ENCODE peak calls at places on chromosomes 6 and 20, in ten cellular contexts. E, C, Q, Z, I, U, D, R, X and P are unnamed samples.

GRCh38 chr6:108453601-108454157 is 107.0 kb upstream of the FOXO3 start:
- DNase-seq in E (peak; percentile 96), C (no peak), Q (no peak), Z (no peak), I (peak; percentile 93), U (no peak), D (no peak), R (no peak), X (no peak), P (no peak)

GRCh38 chr20:11140359-11140758 is 466.6 kb upstream of the JAG1 start:
- DNase-seq in E (peak; percentile 97), C (peak; percentile 100), Q (no peak), Z (no peak), I (peak; percentile 94), U (no peak), D (no peak), R (no peak), X (no peak), P (no peak)

GRCh38 chr6:71072508-71072907 is 115.6 kb upstream of the B3GAT2 start:
- DNase-seq in E (peak; percentile 62), C (peak; percentile 10), Q (no peak), Z (no peak), I (peak; percentile 11), U (no peak), D (no peak), R (no peak), X (no peak), P (no peak)

GRCh38 chr6:35603326-35604202 is 85.2 kb downstream of the FKBP5 start:
- DNase-seq in E (peak; percentile 53), C (peak; percentile 60), Q (no peak), Z (no peak), I (no peak), U (no peak), D (no peak), R (no peak), X (no peak), P (no peak)

GRCh38 chr6:168165373-168165772 is 86.4 kb upstream of the FRMD1 start:
- DNase-seq in E (no peak), C (no peak), Q (peak; percentile 72), Z (no peak), I (no peak), U (no peak), D (no peak), R (peak; percentile 13), X (no peak), P (no peak)

GRCh38 chr6:111517965-111518364 is 34.9 kb upstream of the REV3L start:
- DNase-seq in E (no peak), C (no peak), Q (no peak), Z (no peak), I (no peak), U (no peak), D (no peak), R (no peak), X (no peak), P (no peak)

GRCh38 chr20:8786383-8786782 is 282.5 kb upstream of the PLCB4 start:
- DNase-seq in E (no peak), C (no peak), Q (no peak), Z (no peak), I (no peak), U (no peak), D (no peak), R (no peak), X (no peak), P (no peak)

GRCh38 chr20:50838707-50839385 is 44.0 kb downstream of the BCAS4 start:
- DNase-seq in E (no peak), C (peak; percentile 77), Q (no peak), Z (no peak), I (no peak), U (no peak), D (no peak), R (no peak), X (no peak), P (no peak)

GRCh38 chr20:38635721-38636285 is 34.2 kb downstream of the ARHGAP40 start:
- DNase-seq in E (peak; percentile 83), C (peak; percentile 58), Q (no peak), Z (no peak), I (peak; percentile 33), U (no peak), D (no peak), R (no peak), X (no peak), P (no peak)

GRCh38 chr20:16785221-16785620 is 37.1 kb downstream of the OTOR start:
- DNase-seq in E (peak; percentile 56), C (no peak), Q (no peak), Z (no peak), I (peak; percentile 61), U (no peak), D (no peak), R (no peak), X (no peak), P (no peak)

GRCh38 chr20:4637081-4637797 is 84.5 kb upstream of the PRND start:
- DNase-seq in E (no peak), C (peak; percentile 50), Q (no peak), Z (no peak), I (no peak), U (no peak), D (no peak), R (no peak), X (no peak), P (no peak)

GRCh38 chr20:48783533-48784272 is 44.1 kb downstream of the PREX1 start:
- DNase-seq in E (peak; percentile 18), C (no peak), Q (no peak), Z (no peak), I (no peak), U (no peak), D (no peak), R (no peak), X (no peak), P (no peak)

GRCh38 chr6:142408409-142408808 is 106.6 kb downstream of the ADGRG6 start:
- DNase-seq in E (peak; percentile 15), C (no peak), Q (no peak), Z (no peak), I (no peak), U (no peak), D (no peak), R (no peak), X (no peak), P (no peak)
- TF ChIP-seq CTCF in E (peak; percentile 34), C (no peak), Q (no peak), Z (no peak), I (peak; percentile 8), U (no peak), D (no peak), R (no peak), X (no peak), P (no peak)

DNA sequence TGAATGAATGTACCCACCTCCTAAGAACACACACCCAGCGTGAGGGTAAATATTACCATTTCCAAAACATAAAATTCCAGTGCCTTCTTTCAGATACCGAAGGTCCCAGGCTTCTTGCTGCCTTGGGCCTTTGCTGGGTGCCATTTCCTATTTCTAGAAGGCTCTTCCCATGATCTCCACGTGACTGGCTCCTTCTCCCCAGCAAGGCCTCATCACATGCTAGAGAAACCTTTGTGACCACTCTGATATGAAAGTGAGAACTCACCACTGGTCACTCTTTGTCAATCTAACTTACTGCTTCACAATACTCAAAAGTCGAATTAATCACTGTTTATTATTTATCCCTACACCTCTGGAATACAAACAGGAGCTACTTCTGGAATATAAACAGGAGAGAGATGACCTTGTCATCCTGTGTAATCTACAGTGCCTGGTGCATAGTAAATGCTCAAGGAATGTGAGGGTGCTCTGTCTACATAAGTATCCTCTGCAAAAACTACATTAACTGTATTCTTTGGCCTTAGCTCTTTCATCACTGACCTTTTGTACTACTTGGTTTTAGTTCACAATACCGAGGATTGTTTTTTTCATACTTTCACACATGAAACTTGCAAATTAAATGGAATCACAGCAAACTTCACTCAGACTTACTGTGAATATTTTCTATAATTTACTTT is 1.6 kb downstream of the STX7 start:
- DNase-seq in E (peak; percentile 35), C (peak; percentile 8), Q (no peak), Z (no peak), I (no peak), U (peak; percentile 28), D (no peak), R (no peak), X (no peak), P (no peak)
- H3K4me3 ChIP-seq in E (peak overlapping the region; percentile 79), C (no peak overlapping the region), Q (peak overlapping the region; percentile 83), Z (peak overlapping the region; percentile 71), I (peak overlapping the region; percentile 81), U (no peak overlapping the region), D (peak overlapping the region; percentile 80), R (no peak overlapping the region), X (no peak overlapping the region), P (no peak overlapping the region)

GRCh38 chr6:80287112-80287511 is 180.6 kb downstream of the BCKDHB start:
- DNase-seq in E (no peak), C (no peak), Q (no peak), Z (no peak), I (no peak), U (no peak), D (no peak), R (no peak), X (no peak), P (no peak)
- TF ChIP-seq CTCF in E (no peak), C (no peak), Q (no peak), Z (no peak), I (no peak), U (no peak), D (no peak), R (no peak), X (no peak), P (no peak)

GRCh38 chr6:84028350-84028749 is 5.2 kb upstream of the MRAP2 start:
- DNase-seq in E (no peak), C (no peak), Q (no peak), Z (no peak), I (no peak), U (no peak), D (no peak), R (no peak), X (no peak), P (no peak)

GRCh38 chr6:84035484-84035883 is 1.9 kb downstream of the MRAP2 start:
- DNase-seq in E (no peak), C (no peak), Q (no peak), Z (no peak), I (no peak), U (no peak), D (no peak), R (no peak), X (no peak), P (no peak)

GRCh38 chr6:84037425-84038089 is 4.0 kb downstream of the MRAP2 start:
- DNase-seq in E (no peak), C (no peak), Q (no peak), Z (no peak), I (no peak), U (no peak), D (no peak), R (no peak), X (no peak), P (no peak)

DNA sequence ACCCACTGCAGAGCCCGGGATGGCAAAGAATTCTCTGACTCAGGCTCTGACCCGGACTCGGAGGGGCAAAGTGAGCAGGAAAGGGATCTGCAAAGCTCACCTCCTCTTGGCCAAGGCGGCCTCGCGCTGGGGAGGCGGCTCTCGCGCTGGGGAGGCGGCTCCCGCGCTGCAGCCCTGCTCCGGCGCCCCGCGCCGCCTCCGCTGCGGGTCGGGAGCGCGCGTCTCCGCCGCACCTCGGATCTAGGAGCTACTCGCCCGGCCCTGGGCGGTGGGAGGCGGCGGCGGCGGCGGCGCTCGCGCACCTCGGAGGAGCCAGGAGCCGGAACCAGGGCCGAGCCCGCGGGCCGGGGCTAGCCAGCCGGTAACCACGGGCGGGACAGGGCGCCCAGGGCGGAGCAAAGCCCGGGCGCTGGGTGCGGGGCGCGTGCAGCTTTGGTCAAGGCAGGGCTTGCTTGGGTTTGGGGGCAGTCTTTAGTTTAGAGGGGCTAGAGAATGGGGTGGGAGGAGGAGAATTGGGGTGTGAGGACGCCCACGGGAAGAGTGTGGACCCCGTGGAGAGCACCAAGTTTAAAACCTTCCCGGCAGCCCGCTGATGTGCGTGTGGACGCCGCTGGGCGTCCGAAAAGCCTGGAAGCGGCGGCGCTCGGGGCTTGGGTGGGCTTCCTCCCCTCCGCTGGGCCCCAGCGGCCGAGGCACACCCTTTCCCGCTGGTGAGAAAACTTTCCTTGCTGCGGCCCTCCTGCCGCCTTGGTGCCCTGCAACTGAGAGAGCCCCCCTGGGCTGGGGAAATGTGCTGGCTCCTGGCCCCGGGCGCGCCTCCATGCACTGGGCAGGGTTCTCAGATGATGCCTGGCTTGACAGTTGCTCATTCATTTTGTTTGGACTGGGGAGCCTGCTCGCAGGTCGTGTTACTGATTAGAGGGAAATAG is at the start of gene MRAP2:
- DNase-seq in E (peak; percentile 23), C (no peak), Q (no peak), Z (no peak), I (peak; percentile 3), U (peak; percentile 18), D (no peak), R (peak; percentile 31), X (peak; percentile 65), P (no peak)
- H3K4me3 ChIP-seq in E (peak within 1 kb of the TSS; percentile 51), C (peak within 1 kb of the TSS; percentile 53), Q (peak within 1 kb of the TSS; percentile 47), Z (peak within 1 kb of the TSS; percentile 67), I (peak within 1 kb of the TSS; percentile 52), U (peak within 1 kb of the TSS; percentile 37), D (peak within 1 kb of the TSS; percentile 59), R (peak within 1 kb of the TSS; percentile 44), X (peak within 1 kb of the TSS; percentile 86), P (peak within 1 kb of the TSS; percentile 47)